ENCODE peak calls at places on chromosomes 4 and X, in four cellular contexts. One of them, this sample, is unnamed.

GRCh38 chrX:38347136-38347535 is 5.3 kb upstream of the OTC start:
- DNase-seq in glutamatergic neuron: no peak
- DNase-seq in upper lobe of right lung: no peak
- DNase-seq in neural crest cell: no peak
- DNase-seq in this sample: peak; percentile 69

GRCh38 chr4:77308843-77309242 is 151.8 kb downstream of the CCNG2 start:
- DNase-seq in glutamatergic neuron: no peak
- DNase-seq in upper lobe of right lung: no peak
- DNase-seq in neural crest cell: no peak
- DNase-seq in this sample: peak; percentile 2

GRCh38 chr4:97836662-97837061 is 306.6 kb downstream of the STPG2 start:
- DNase-seq in neural crest cell: no peak
- DNase-seq in upper lobe of right lung: no peak
- DNase-seq in glutamatergic neuron: no peak
- DNase-seq in this sample: no peak

GRCh38 chr4:95898226-95898625 is 58.3 kb downstream of the PDHA2 start:
- DNase-seq in upper lobe of right lung: no peak
- DNase-seq in glutamatergic neuron: no peak
- DNase-seq in neural crest cell: no peak
- DNase-seq in this sample: no peak

GRCh38 chr4:72971572-72971971 is 97.9 kb downstream of the COX18 start:
- DNase-seq in upper lobe of right lung: no peak
- DNase-seq in neural crest cell: no peak
- DNase-seq in glutamatergic neuron: no peak
- DNase-seq in this sample: peak; percentile 95

GRCh38 chr4:172489896-172490295 is 676.7 kb downstream of the GALNTL6 start:
- DNase-seq in neural crest cell: no peak
- DNase-seq in glutamatergic neuron: no peak
- DNase-seq in upper lobe of right lung: no peak
- DNase-seq in this sample: no peak

GRCh38 chr4:171813195-171813955 is at the start of gene GALNTL6:
- DNase-seq in upper lobe of right lung: no peak
- DNase-seq in neural crest cell: peak; percentile 18
- DNase-seq in glutamatergic neuron: peak; percentile 60
- DNase-seq in this sample: no peak

GRCh38 chr4:82017680-82018079 is 356.1 kb downstream of the HNRNPD start:
- DNase-seq in upper lobe of right lung: no peak
- DNase-seq in neural crest cell: peak; percentile 25
- DNase-seq in glutamatergic neuron: no peak
- DNase-seq in this sample: peak; percentile 7

GRCh38 chr4:44421330-44421729 is 27.3 kb downstream of the KCTD8 start:
- DNase-seq in glutamatergic neuron: no peak
- DNase-seq in neural crest cell: no peak
- DNase-seq in upper lobe of right lung: no peak
- DNase-seq in this sample: no peak

GRCh38 chrX:41705680-41706374 is 17.1 kb downstream of the GPR34 start:
- DNase-seq in neural crest cell: no peak
- DNase-seq in glutamatergic neuron: no peak
- DNase-seq in upper lobe of right lung: no peak
- DNase-seq in this sample: no peak

GRCh38 chr4:128468485-128468989 is 180.9 kb upstream of the PGRMC2 start:
- DNase-seq in upper lobe of right lung: no peak
- DNase-seq in glutamatergic neuron: no peak
- DNase-seq in neural crest cell: no peak
- DNase-seq in this sample: peak; percentile 94

GRCh38 chrX:15913161-15913560 is 58.5 kb upstream of the AP1S2 start:
- DNase-seq in upper lobe of right lung: no peak
- DNase-seq in neural crest cell: no peak
- DNase-seq in glutamatergic neuron: peak; percentile 47
- DNase-seq in this sample: no peak

GRCh38 chr4:80361329-80361900 is 25.9 kb downstream of the CFAP299 start:
- DNase-seq in upper lobe of right lung: no peak
- DNase-seq in glutamatergic neuron: no peak
- DNase-seq in neural crest cell: no peak
- DNase-seq in this sample: no peak

GRCh38 chr4:124173892-124174291 is 538.6 kb downstream of the ANKRD50 start:
- DNase-seq in glutamatergic neuron: no peak
- DNase-seq in neural crest cell: no peak
- DNase-seq in upper lobe of right lung: no peak
- DNase-seq in this sample: no peak

GRCh38 chrX:15718283-15718970 is 19.6 kb upstream of the CA5B start:
- DNase-seq in upper lobe of right lung: no peak
- DNase-seq in neural crest cell: no peak
- DNase-seq in glutamatergic neuron: no peak
- DNase-seq in this sample: no peak

GRCh38 chrX:104668550-104668949 is 102.6 kb downstream of the IL1RAPL2 start:
- DNase-seq in neural crest cell: no peak
- DNase-seq in upper lobe of right lung: no peak
- DNase-seq in glutamatergic neuron: no peak
- DNase-seq in this sample: no peak

GRCh38 chr4:111632752-111633151 is 512.5 kb upstream of the FAM241A start:
- DNase-seq in glutamatergic neuron: no peak
- DNase-seq in upper lobe of right lung: no peak
- DNase-seq in neural crest cell: no peak
- DNase-seq in this sample: no peak

GRCh38 chr4:16685536-16685935 is 212.9 kb downstream of the LDB2 start:
- DNase-seq in upper lobe of right lung: no peak
- DNase-seq in neural crest cell: no peak
- DNase-seq in glutamatergic neuron: no peak
- DNase-seq in this sample: peak; percentile 86

GRCh38 chrX:9318213-9318612 is 146.6 kb upstream of the TBL1X start:
- DNase-seq in neural crest cell: no peak
- DNase-seq in glutamatergic neuron: no peak
- DNase-seq in upper lobe of right lung: no peak
- DNase-seq in this sample: no peak

GRCh38 chr4:87974856-87975462 is 555 bp upstream of the SPP1 start:
- DNase-seq in glutamatergic neuron: no peak
- DNase-seq in upper lobe of right lung: no peak
- DNase-seq in neural crest cell: no peak
- DNase-seq in this sample: no peak

GRCh38 chrX:135454816-135455215 is 33.1 kb downstream of the SMIM10L2A start:
- DNase-seq in neural crest cell: no peak
- DNase-seq in upper lobe of right lung: no peak
- DNase-seq in glutamatergic neuron: no peak
- DNase-seq in this sample: no peak

GRCh38 chr4:140168474-140168873 is 14.5 kb upstream of the MAML3 start:
- DNase-seq in neural crest cell: no peak
- DNase-seq in glutamatergic neuron: no peak
- DNase-seq in upper lobe of right lung: no peak
- DNase-seq in this sample: peak; percentile 68

GRCh38 chrX:29746326-29746725 is 469.0 kb upstream of the MAGEB2 start:
- DNase-seq in glutamatergic neuron: no peak
- DNase-seq in neural crest cell: no peak
- DNase-seq in upper lobe of right lung: no peak
- DNase-seq in this sample: peak; percentile 6
- TF ChIP-seq CTCF in glutamatergic neuron: no peak
- TF ChIP-seq CTCF in neural crest cell: no peak
- TF ChIP-seq CTCF in upper lobe of right lung: no peak
- TF ChIP-seq CTCF in this sample: no peak

DNA sequence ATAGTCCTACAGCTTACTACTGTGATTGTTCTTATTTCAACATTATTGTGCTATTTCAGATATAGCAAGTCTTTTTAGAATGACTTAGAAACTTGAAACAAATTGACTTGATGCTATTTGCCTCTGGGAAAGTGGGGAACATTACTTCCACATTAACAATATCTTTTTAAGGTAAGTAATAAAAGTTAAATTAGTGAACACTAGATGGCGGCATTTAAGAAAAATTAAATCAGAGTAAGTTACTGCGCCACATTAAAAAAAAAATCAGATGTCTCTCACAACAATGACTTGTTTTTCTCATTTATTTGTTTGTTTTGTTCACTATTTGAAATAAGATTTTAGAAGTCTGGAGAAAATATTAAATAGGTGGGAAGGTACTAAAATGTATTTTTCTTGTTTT is 1026.9 kb upstream of the SLIT2 start:
- DNase-seq in upper lobe of right lung: no peak
- DNase-seq in neural crest cell: no peak
- DNase-seq in glutamatergic neuron: no peak
- DNase-seq in this sample: no peak
- TF ChIP-seq CTCF in upper lobe of right lung: peak; percentile 43
- TF ChIP-seq CTCF in neural crest cell: peak; percentile 71
- TF ChIP-seq CTCF in glutamatergic neuron: peak; percentile 73
- TF ChIP-seq CTCF in this sample: no peak

DNA sequence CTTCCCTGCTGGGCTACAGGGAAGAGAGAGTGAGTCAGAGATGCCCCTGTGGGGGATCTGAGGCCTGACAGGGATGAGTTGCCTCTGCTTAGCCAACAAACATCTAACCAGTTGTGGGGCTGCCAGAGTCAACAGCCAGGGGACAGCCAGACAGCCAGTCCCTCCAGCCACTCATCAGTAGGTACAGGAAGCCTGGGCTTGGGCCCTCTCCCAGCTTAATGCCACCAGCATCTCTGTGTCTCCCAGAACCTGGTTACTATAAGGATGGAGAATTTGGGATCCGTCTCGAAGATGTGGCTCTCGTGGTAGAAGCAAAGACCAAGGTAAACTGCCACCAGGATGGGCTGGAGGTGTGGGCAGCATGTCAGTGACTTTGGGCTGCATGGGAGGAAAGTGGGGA is 17.3 kb upstream of the SASH3 start:
- DNase-seq in upper lobe of right lung: no peak
- DNase-seq in glutamatergic neuron: no peak
- DNase-seq in neural crest cell: no peak
- DNase-seq in this sample: no peak
- TF ChIP-seq CTCF in upper lobe of right lung: no peak
- TF ChIP-seq CTCF in glutamatergic neuron: no peak
- TF ChIP-seq CTCF in neural crest cell: no peak
- TF ChIP-seq CTCF in this sample: no peak

GRCh38 chrX:7709845-7710244 is 133.1 kb upstream of the VCX start:
- DNase-seq in glutamatergic neuron: no peak
- DNase-seq in neural crest cell: no peak
- DNase-seq in upper lobe of right lung: no peak
- DNase-seq in this sample: no peak

GRCh38 chrX:7711167-7711566 is 131.8 kb upstream of the VCX start:
- DNase-seq in glutamatergic neuron: no peak
- DNase-seq in neural crest cell: no peak
- DNase-seq in upper lobe of right lung: no peak
- DNase-seq in this sample: no peak

GRCh38 chrX:7706032-7706431 is 136.9 kb upstream of the VCX start:
- DNase-seq in glutamatergic neuron: no peak
- DNase-seq in neural crest cell: no peak
- DNase-seq in upper lobe of right lung: no peak
- DNase-seq in this sample: no peak
- TF ChIP-seq CTCF in glutamatergic neuron: no peak
- TF ChIP-seq CTCF in neural crest cell: peak; percentile 59
- TF ChIP-seq CTCF in upper lobe of right lung: peak; percentile 8
- TF ChIP-seq CTCF in this sample: peak; percentile 7

DNA sequence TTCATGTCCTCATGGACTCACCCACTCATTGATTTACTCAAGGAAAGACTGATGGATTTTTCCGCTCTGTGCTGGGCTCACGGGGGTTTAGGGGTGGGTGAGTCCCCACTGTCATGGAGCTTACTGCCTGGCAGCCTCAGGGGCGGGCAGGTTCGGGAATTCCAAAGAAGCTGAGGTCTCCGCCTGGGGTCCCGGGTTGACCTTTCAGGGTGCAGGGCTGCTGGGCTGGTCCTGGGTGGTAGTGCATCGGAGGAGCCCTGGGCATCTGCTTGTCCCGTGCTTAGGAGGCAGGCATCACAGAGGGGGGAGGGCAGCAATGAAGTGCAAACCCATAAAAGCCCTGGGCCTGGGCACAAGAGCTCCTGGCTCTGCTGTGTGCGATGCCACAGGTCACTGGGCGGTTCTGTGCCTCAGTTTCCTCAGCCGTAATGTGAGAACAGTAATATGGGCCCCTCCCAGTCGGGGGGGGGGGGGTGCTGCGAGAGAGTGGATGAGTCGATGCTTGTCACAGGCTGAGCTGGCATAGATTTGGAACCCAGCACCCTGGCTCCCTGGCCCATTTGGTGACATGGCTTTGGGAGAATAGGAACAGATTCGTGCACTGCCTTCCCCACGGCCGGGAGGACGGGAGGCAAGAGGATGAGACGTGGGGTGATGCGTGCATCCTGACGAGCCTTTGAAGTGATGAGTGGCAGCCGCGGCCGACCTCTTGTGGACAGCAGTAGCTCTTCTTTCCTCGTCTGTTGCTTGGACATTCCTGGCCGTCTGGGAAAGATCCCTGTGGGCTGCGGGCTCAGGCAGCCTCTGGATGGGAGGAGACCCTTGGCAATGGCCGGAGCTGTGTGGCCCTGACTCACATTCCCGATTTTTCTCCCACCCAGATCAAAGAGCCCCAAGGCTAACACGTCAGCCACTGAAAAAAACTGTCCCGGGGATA is 42.0 kb downstream of the PSAPL1 start:
- DNase-seq in glutamatergic neuron: no peak
- DNase-seq in upper lobe of right lung: no peak
- DNase-seq in neural crest cell: no peak
- DNase-seq in this sample: peak; percentile 41
- TF ChIP-seq CTCF in glutamatergic neuron: no peak
- TF ChIP-seq CTCF in upper lobe of right lung: peak; percentile 12
- TF ChIP-seq CTCF in neural crest cell: no peak
- TF ChIP-seq CTCF in this sample: peak; percentile 65

GRCh38 chr4:71187399-71188196 is 151.2 kb upstream of the SLC4A4 start:
- DNase-seq in upper lobe of right lung: peak; percentile 68
- DNase-seq in neural crest cell: no peak
- DNase-seq in glutamatergic neuron: peak; percentile 34
- DNase-seq in this sample: no peak
- TF ChIP-seq CTCF in upper lobe of right lung: no peak
- TF ChIP-seq CTCF in neural crest cell: peak; percentile 29
- TF ChIP-seq CTCF in glutamatergic neuron: no peak
- TF ChIP-seq CTCF in this sample: no peak

GRCh38 chrX:43961699-43962098 is 11.5 kb downstream of the NDP start:
- DNase-seq in glutamatergic neuron: no peak
- DNase-seq in upper lobe of right lung: no peak
- DNase-seq in neural crest cell: no peak
- DNase-seq in this sample: no peak

GRCh38 chrX:43956034-43956433 is 17.2 kb downstream of the NDP start:
- DNase-seq in glutamatergic neuron: no peak
- DNase-seq in upper lobe of right lung: no peak
- DNase-seq in neural crest cell: no peak
- DNase-seq in this sample: no peak

GRCh38 chrX:43962636-43963035 is 10.6 kb downstream of the NDP start:
- DNase-seq in neural crest cell: no peak
- DNase-seq in glutamatergic neuron: no peak
- DNase-seq in upper lobe of right lung: no peak
- DNase-seq in this sample: no peak

GRCh38 chrX:43963726-43964125 is 9.5 kb downstream of the NDP start:
- DNase-seq in neural crest cell: no peak
- DNase-seq in upper lobe of right lung: no peak
- DNase-seq in glutamatergic neuron: no peak
- DNase-seq in this sample: no peak

GRCh38 chrX:43958529-43958928 is 14.7 kb downstream of the NDP start:
- DNase-seq in neural crest cell: peak; percentile 22
- DNase-seq in upper lobe of right lung: no peak
- DNase-seq in glutamatergic neuron: no peak
- DNase-seq in this sample: peak; percentile 74
- TF ChIP-seq CTCF in neural crest cell: peak; percentile 77
- TF ChIP-seq CTCF in upper lobe of right lung: peak; percentile 60
- TF ChIP-seq CTCF in glutamatergic neuron: peak; percentile 65
- TF ChIP-seq CTCF in this sample: peak; percentile 76

This sample was measured in brain microvascular endothelial cell.